ENCODE peak calls at places on chromosomes 5 and 9, in six cellular contexts. N, C, U, X, A and Z are unnamed samples.
A peak's percentile ranks its signal among the peaks of the same experiment; 100 is the strongest.

GRCh38 chr5:134070648-134070978 is 43.9 kb upstream of the TCF7 start:
- DNase-seq in N (no peak), C (no peak), U (no peak), X (no peak), A (no peak), Z (no peak)

GRCh38 chr5:93592866-93593265 is 9.8 kb downstream of the NR2F1 start:
- DNase-seq in N (no peak), C (no peak), U (no peak), X (no peak), A (no peak), Z (no peak)

GRCh38 chr9:111961575-111961974 is 65.0 kb downstream of the UGCG start:
- DNase-seq in N (no peak), C (no peak), U (no peak), X (no peak), A (no peak), Z (no peak)

GRCh38 chr5:58184910-58185309 is 275.0 kb downstream of the PLK2 start:
- DNase-seq in N (no peak), C (no peak), U (no peak), X (no peak), A (no peak), Z (no peak)

GRCh38 chr9:89179920-89180667 is 1.5 kb upstream of the SHC3 start:
- DNase-seq in N (peak; percentile 57), C (peak; percentile 93), U (peak; percentile 79), X (peak; percentile 51), A (peak; percentile 88), Z (no peak)

GRCh38 chr9:14962193-14962899 is 52.1 kb upstream of the FREM1 start:
- DNase-seq in N (no peak), C (no peak), U (no peak), X (no peak), A (no peak), Z (no peak)

GRCh38 chr9:134024828-134025605 is at the start of gene BRD3OS:
- DNase-seq in N (peak; percentile 97), C (peak; percentile 99), U (peak; percentile 94), X (peak; percentile 97), A (peak; percentile 92), Z (peak; percentile 78)

GRCh38 chr5:12526113-12526512 is 621.9 kb upstream of the CTNND2 start:
- DNase-seq in N (no peak), C (no peak), U (no peak), X (no peak), A (no peak), Z (no peak)

GRCh38 chr9:22622823-22623222 is 176.2 kb downstream of the DMRTA1 start:
- DNase-seq in N (no peak), C (no peak), U (no peak), X (no peak), A (no peak), Z (no peak)

GRCh38 chr5:139676406-139676805 is 28.3 kb downstream of the CXXC5 start:
- DNase-seq in N (no peak), C (no peak), U (no peak), X (no peak), A (no peak), Z (no peak)

GRCh38 chr5:35331941-35332340 is 101.7 kb upstream of the PRLR start:
- DNase-seq in N (no peak), C (no peak), U (no peak), X (no peak), A (no peak), Z (no peak)

GRCh38 chr5:68332546-68332945 is 117.0 kb downstream of the PIK3R1 start:
- DNase-seq in N (no peak), C (no peak), U (no peak), X (no peak), A (no peak), Z (no peak)

GRCh38 chr5:141871870-141872269 is 6.3 kb downstream of the PCDH1 start:
- DNase-seq in N (no peak), C (no peak), U (no peak), X (no peak), A (no peak), Z (no peak)

GRCh38 chr9:69932901-69933300 is 110.7 kb upstream of the MAMDC2 start:
- DNase-seq in N (no peak), C (no peak), U (peak; percentile 20), X (no peak), A (no peak), Z (no peak)

GRCh38 chr5:35852084-35852734 is 4.5 kb upstream of the IL7R start:
- DNase-seq in N (no peak), C (no peak), U (no peak), X (no peak), A (no peak), Z (no peak)

GRCh38 chr5:40410939-40411635 is 268.6 kb upstream of the PTGER4 start:
- DNase-seq in N (no peak), C (no peak), U (no peak), X (no peak), A (no peak), Z (no peak)

GRCh38 chr9:37259906-37260305 is 139.5 kb downstream of the ZCCHC7 start:
- DNase-seq in N (no peak), C (no peak), U (no peak), X (no peak), A (no peak), Z (no peak)

GRCh38 chr9:38022995-38023394 is 46.0 kb downstream of the SHB start:
- DNase-seq in N (no peak), C (no peak), U (no peak), X (no peak), A (no peak), Z (no peak)

GRCh38 chr5:116271432-116271831 is 186.6 kb downstream of the COMMD10 start:
- DNase-seq in N (no peak), C (no peak), U (no peak), X (no peak), A (no peak), Z (no peak)

DNA sequence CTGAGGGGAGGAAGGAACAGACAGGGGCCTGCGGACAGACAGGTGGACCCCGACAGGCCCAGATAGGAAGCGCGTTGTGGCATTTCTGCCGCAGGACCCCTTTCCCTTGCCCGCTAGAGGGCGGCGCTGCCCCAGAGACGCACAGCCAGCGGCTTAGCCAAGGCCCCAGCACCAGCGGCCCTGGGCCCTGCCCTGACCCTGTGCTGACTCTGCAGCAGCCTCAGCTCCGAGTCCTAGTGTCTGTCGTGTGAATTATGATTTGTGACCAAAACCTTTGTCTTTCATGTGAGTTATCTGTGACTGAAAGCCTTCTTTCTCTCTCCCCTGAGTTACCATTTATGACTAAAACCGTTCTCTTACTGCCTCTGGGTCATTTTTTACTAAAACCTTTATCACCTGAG is 30.8 kb downstream of the TRIP13 start:
- DNase-seq in N (peak; percentile 65), C (peak; percentile 89), U (peak; percentile 88), X (peak; percentile 85), A (peak; percentile 61), Z (peak; percentile 68)
- TF ChIP-seq CTCF in N (peak; percentile 45), C (peak; percentile 97), U (peak; percentile 96), X (peak; percentile 80), A (no peak), Z (peak; percentile 75)

GRCh38 chr9:100222674-100223073 is 123.6 kb downstream of the INVS start:
- DNase-seq in N (no peak), C (no peak), U (no peak), X (no peak), A (no peak), Z (no peak)
- TF ChIP-seq CTCF in N (no peak), C (peak; percentile 71), U (no peak), X (no peak), A (no peak), Z (no peak)

GRCh38 chr5:177371705-177372533 is 12.3 kb upstream of the SLC34A1 start:
- DNase-seq in N (no peak), C (no peak), U (no peak), X (no peak), A (no peak), Z (no peak)

GRCh38 chr5:177372534-177372896 is 11.7 kb upstream of the SLC34A1 start:
- DNase-seq in N (no peak), C (no peak), U (no peak), X (no peak), A (no peak), Z (no peak)

GRCh38 chr5:177369913-177370487 is 12.3 kb downstream of the RGS14 start:
- DNase-seq in N (no peak), C (no peak), U (no peak), X (no peak), A (no peak), Z (no peak)

GRCh38 chr5:177371120-177371537 is 13.1 kb upstream of the SLC34A1 start:
- DNase-seq in N (no peak), C (no peak), U (no peak), X (no peak), A (no peak), Z (no peak)

DNA sequence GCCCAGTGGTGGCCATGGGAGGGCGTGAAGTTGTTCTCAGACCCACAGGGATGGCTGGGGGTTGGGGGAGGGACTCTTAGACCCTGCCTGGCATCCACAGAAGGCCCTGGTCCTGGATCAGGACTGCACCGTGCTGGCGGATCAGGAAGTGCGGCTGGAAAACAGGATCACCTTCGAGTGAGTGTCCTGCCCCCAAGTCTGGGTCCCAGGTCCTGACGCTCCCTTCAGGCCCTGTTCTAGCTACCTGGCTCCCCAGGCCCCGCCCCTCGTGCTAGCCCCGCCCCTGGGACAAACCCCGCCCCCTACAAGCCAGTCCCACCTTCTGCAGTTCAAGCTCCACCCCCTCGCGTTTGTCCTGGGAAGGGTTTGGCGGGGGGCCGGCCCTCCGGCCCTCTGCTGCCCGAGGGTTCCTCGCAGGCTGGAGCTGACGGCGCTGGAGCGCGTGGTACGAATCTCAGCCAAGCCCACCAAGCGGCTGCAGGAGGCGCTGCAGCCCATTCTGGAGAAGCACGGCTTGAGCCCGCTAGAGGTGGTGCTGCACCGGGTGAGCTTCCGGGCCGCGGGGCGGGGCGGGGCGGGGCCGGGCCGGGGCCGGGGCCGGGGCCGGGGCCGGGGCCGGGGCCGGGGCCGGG is 12.9 kb downstream of the RGS14 start:
- DNase-seq in N (peak; percentile 77), C (peak; percentile 93), U (peak; percentile 94), X (peak; percentile 88), A (no peak), Z (no peak)
- TF ChIP-seq CTCF in N (no peak), C (peak; percentile 65), U (peak; percentile 44), X (peak; percentile 33), A (no peak), Z (no peak)

GRCh38 chr5:177367323-177367848 is 9.7 kb downstream of the RGS14 start:
- DNase-seq in N (no peak), C (peak; percentile 85), U (no peak), X (no peak), A (no peak), Z (no peak)

GRCh38 chr5:177367981-177368960 is 10.5 kb downstream of the RGS14 start:
- DNase-seq in N (no peak), C (no peak), U (no peak), X (no peak), A (no peak), Z (no peak)

GRCh38 chr5:177365845-177366527 is 8.3 kb downstream of the RGS14 start:
- DNase-seq in N (no peak), C (no peak), U (no peak), X (peak; percentile 27), A (no peak), Z (no peak)

GRCh38 chr5:177366528-177367322 is 9.0 kb downstream of the RGS14 start:
- DNase-seq in N (peak; percentile 93), C (peak; percentile 95), U (peak; percentile 94), X (peak; percentile 46), A (peak; percentile 85), Z (no peak)

GRCh38 chr5:177369050-177369912 is 11.6 kb downstream of the RGS14 start:
- DNase-seq in N (no peak), C (no peak), U (peak; percentile 49), X (peak; percentile 75), A (no peak), Z (no peak)
- TF ChIP-seq CTCF in N (no peak), C (peak; percentile 56), U (peak; percentile 56), X (peak; percentile 79), A (no peak), Z (peak; percentile 63)